ENCODE peak calls at places on chromosomes 13 and 19, in nine cellular contexts. F is BE2C; M is epithelial cell of proximal tubule; Y is uterus; I is CD8-positive, alpha-beta T cell; A is right cardiac atrium; L is CD8-positive, alpha-beta memory T cell; E is endodermal cell; S is AG09309. N is an unnamed sample.

GRCh38 chr19:32674959-32675719 is at the start of gene ANKRD27:
- DNase-seq in F (peak), S (peak), M (peak), I (peak), Y (peak), A (peak), L (peak), E (peak), N (peak)

GRCh38 chr13:35916186-35916585 is 215.0 kb downstream of the DCLK1 start:
- DNase-seq in M (no peak), I (no peak), S (no peak), E (no peak), Y (no peak), A (no peak), L (no peak), F (no peak), N (no peak)

GRCh38 chr19:12655546-12655945 is 11.0 kb downstream of the MAN2B1 start:
- DNase-seq in A (no peak), S (no peak), I (no peak), M (no peak), Y (no peak), F (no peak), L (no peak), E (no peak), N (no peak)

GRCh38 chr13:66665991-66666390 is 564.1 kb downstream of the PCDH9 start:
- DNase-seq in E (peak), F (peak), Y (no peak), I (no peak), L (no peak), A (peak), S (peak), M (peak), N (peak)

GRCh38 chr13:80742027-80742426 is 401.1 kb upstream of the SPRY2 start:
- DNase-seq in A (no peak), S (no peak), M (no peak), L (no peak), F (no peak), E (no peak), Y (no peak), I (no peak), N (no peak)

GRCh38 chr13:57044910-57045309 is 95.8 kb upstream of the PRR20A start:
- DNase-seq in M (no peak), I (no peak), S (no peak), F (no peak), L (no peak), Y (no peak), E (no peak), A (no peak), N (no peak)

GRCh38 chr19:6572217-6572616 is 18.7 kb downstream of the CD70 start:
- DNase-seq in F (no peak), S (no peak), I (no peak), A (peak), M (no peak), Y (no peak), E (no peak), L (no peak), N (no peak)

GRCh38 chr19:16026131-16026530 is 50.2 kb upstream of the TPM4 start:
- DNase-seq in Y (no peak), M (no peak), A (no peak), S (no peak), I (no peak), L (no peak), F (no peak), E (no peak), N (no peak)

GRCh38 chr19:41563847-41564514 is 12.0 kb upstream of the CEACAM21 start:
- DNase-seq in M (no peak), Y (no peak), E (no peak), L (peak), S (no peak), I (peak), F (no peak), A (no peak), N (no peak)

GRCh38 chr19:4567584-4568071 is 8.1 kb upstream of the SEMA6B start:
- DNase-seq in L (peak), A (peak), I (peak), Y (no peak), M (no peak), E (peak), F (peak), S (no peak), N (no peak)

GRCh38 chr13:30216111-30216510 is 91.2 kb downstream of the KATNAL1 start:
- DNase-seq in F (no peak), Y (no peak), I (no peak), E (peak), M (no peak), A (no peak), S (no peak), L (no peak), N (no peak)

GRCh38 chr13:83634601-83635000 is 247.7 kb downstream of the SLITRK1 start:
- DNase-seq in L (no peak), F (no peak), M (no peak), A (no peak), I (no peak), S (no peak), E (no peak), Y (no peak), N (no peak)

GRCh38 chr19:5036733-5037681 is 68.1 kb downstream of the KDM4B start:
- DNase-seq in S (no peak), F (peak), E (no peak), A (peak), Y (no peak), M (no peak), I (no peak), L (no peak), N (no peak)

GRCh38 chr19:38229585-38230073 is 5.6 kb upstream of the DPF1 start:
- DNase-seq in I (peak), S (peak), Y (no peak), F (peak), L (peak), E (peak), M (no peak), A (peak), N (no peak)

GRCh38 chr13:103547914-103548313 is 481.7 kb upstream of the SLC10A2 start:
- DNase-seq in A (no peak), S (no peak), I (no peak), E (no peak), Y (no peak), L (no peak), M (no peak), F (no peak), N (no peak)

GRCh38 chr13:49759503-49759902 is 33.0 kb downstream of the KPNA3 start:
- DNase-seq in F (no peak), E (no peak), M (no peak), Y (no peak), A (no peak), L (no peak), S (no peak), I (no peak), N (no peak)

GRCh38 chr19:15194938-15195337 is 5.9 kb downstream of the NOTCH3 start:
- DNase-seq in M (no peak), I (no peak), A (no peak), Y (no peak), L (no peak), S (peak), F (no peak), E (no peak), N (no peak)

GRCh38 chr13:39462456-39462855 is 140.5 kb downstream of the LHFPL6 start:
- DNase-seq in S (peak), M (no peak), E (no peak), L (no peak), A (no peak), Y (no peak), I (no peak), F (no peak), N (no peak)

GRCh38 chr19:58396691-58397532 is 1.5 kb downstream of the RNF225 start:
- DNase-seq in F (no peak), A (no peak), E (peak), I (no peak), L (no peak), Y (no peak), M (no peak), S (no peak), N (no peak)

GRCh38 chr19:30719189-30719990 is 347.2 kb downstream of the ZNF536 start:
- DNase-seq in S (no peak), M (no peak), I (no peak), E (peak), F (peak), A (peak), L (no peak), Y (peak), N (no peak)

GRCh38 chr13:51814825-51815650 is 11.1 kb upstream of the DHRS12 start:
- DNase-seq in E (peak), M (no peak), A (peak), L (peak), F (peak), Y (peak), S (no peak), I (peak), N (no peak)

GRCh38 chr19:8231073-8231604 is 22.0 kb downstream of the CERS4 start:
- DNase-seq in I (no peak), Y (no peak), A (no peak), F (no peak), E (no peak), M (no peak), L (no peak), S (no peak), N (no peak)

GRCh38 chr19:28785961-28786360 is 427.0 kb downstream of the UQCRFS1 start:
- DNase-seq in Y (no peak), S (no peak), A (no peak), E (peak), L (no peak), M (no peak), I (no peak), F (no peak), N (no peak)

GRCh38 chr13:39602614-39603366 is at the start of gene LHFPL6:
- DNase-seq in E (peak), L (no peak), I (peak), Y (peak), A (peak), M (no peak), F (peak), S (no peak), N (no peak)

GRCh38 chr13:113890758-113891480 is 27.0 kb upstream of the GAS6 start:
- DNase-seq in Y (no peak), F (no peak), E (no peak), M (no peak), S (no peak), I (no peak), A (no peak), L (no peak), N (no peak)

GRCh38 chr13:109836629-109837607 is 50.5 kb upstream of the IRS2 start:
- DNase-seq in A (no peak), M (peak), L (no peak), E (no peak), S (no peak), F (no peak), I (no peak), Y (no peak), N (peak)

GRCh38 chr19:39506944-39507714 is 7.8 kb upstream of the SELENOV start:
- DNase-seq in M (no peak), F (peak), Y (no peak), L (peak), E (peak), I (peak), A (peak), S (no peak), N (peak)
- H3K4me3 ChIP-seq in M (peak), F (peak), Y (peak), L (peak), E (peak), I (peak), A (peak), S (peak), N (peak)

GRCh38 chr19:11028146-11028545 is 61.1 kb upstream of the LDLR start:
- DNase-seq in E (no peak), A (no peak), I (no peak), F (no peak), L (no peak), Y (no peak), M (no peak), S (no peak), N (no peak)
- H3K4me3 ChIP-seq in E (no peak), A (no peak), I (no peak), F (no peak), L (no peak), Y (no peak), M (no peak), S (no peak), N (no peak)

DNA sequence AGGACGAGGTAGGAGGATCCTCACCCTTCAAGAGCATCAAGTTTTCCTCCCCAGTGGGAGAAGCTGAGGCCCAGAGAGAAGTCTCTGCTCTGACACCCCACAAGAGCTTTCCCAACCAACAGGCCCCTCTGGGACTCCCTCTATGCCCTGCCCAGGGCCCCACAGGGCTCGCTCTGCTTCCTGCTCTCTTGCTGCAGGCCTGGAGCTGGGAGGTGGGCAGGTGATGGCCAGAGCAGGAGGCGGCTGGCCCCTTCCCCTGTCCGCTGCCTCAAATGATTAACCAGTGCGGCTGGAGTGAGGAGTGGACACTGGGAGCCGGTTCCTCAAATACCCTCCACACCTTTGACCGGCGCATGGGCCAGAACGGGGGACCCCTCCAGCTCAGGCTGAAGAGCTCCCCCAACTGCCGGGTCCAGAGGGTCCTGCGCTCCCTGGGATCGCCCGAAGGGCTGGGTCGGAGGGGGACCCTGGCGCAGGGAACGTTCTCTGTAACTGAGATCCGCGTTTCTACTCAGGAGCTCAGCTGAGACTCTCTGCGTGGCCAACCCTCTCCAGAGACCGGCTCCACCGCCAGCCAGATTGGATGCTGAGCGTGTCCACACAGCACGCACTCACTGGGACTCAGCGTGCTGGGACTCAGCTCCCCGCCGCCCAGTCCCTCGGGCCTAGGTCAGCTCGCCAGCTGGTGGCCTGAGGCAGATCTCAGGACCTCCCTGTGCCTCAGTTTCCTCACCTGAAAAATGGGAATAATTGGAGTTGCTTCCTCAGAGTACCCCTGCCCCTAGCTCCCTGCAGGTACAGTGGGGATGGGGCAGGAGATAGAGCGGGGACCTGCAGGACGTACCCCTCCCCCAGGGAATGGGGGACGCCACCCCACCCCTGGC is 6.7 kb upstream of the ONECUT3 start:
- DNase-seq in L (no peak), Y (no peak), M (no peak), E (peak), I (no peak), A (no peak), F (no peak), S (no peak), N (no peak)
- H3K4me3 ChIP-seq in L (no peak), Y (no peak), M (no peak), E (no peak), I (no peak), A (no peak), F (no peak), S (no peak), N (no peak)

DNA sequence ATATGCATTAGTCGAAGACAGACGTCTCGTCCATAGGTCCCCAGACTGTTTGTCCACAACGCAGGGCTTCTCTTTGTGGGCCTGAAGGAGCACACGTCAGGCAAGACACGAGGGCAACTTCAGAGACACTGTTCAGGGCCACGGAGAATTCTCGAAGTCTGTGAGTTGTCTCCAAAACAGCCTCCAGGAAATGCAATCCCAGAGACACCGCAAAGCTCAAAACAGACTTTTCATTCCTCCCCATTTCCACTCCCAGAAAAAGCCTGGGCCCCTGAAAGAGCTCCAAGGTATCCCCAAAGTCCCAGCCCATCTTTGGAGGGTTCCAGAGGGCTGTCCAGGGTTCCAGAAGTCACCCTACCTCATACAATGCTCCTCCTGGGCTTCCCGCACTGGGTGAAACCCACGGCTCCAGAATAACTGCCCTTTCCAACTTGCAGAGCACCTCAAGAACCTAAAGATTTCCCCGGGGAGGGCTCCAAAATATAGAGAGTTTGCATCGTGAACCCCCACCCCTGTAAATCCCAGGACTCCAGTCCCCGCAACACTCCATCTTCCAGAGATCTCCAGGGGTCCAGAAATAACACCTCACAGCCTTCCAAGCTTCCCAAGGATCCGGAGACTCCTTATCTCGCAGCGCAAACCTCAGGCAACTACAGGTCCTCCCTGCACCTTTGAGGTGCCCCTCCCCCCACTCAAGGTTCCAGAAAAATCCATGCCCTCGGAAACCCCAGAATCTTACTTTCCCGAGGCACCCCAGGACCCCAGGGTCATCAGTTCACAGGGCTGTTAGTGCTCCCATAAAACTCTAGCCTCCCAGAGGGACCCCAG is 690 bp upstream of the FTL start:
- DNase-seq in M (no peak), A (no peak), Y (no peak), I (no peak), E (no peak), S (no peak), L (no peak), F (no peak), N (no peak)
- H3K4me3 ChIP-seq in M (peak), A (peak), Y (peak), I (peak), E (peak), S (peak), L (peak), F (peak), N (no peak)

DNA sequence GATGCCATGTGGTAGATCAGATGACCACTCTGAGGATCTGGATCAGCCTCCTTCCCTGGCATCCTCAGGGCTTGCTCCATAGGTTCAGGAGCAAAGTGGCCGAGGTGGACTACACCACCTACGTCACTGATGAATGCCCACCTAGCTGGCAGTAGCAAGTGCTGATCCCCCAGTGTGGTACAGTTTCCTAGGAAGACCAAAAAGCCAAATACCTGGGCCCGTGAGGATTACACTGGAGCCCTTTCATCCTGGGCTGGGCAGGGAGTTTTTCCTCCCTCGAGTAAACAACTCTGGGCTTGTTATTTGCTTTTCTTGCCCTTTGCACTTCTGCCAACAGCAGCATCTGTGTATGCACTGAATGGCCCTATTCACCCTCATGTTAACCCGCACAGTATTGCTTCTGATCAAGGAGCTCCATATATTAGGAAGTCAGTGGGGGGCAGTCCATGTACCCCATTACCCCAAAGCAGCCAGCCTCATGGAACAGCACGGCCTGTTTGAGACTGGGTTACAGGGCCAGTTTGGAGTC is 3.3 kb upstream of the MYADM start:
- DNase-seq in E (no peak), A (no peak), M (no peak), Y (no peak), I (no peak), F (no peak), S (no peak), L (no peak), N (no peak)
- H3K4me3 ChIP-seq in E (no peak), A (no peak), M (no peak), Y (no peak), I (no peak), F (no peak), S (no peak), L (no peak), N (no peak)

DNA sequence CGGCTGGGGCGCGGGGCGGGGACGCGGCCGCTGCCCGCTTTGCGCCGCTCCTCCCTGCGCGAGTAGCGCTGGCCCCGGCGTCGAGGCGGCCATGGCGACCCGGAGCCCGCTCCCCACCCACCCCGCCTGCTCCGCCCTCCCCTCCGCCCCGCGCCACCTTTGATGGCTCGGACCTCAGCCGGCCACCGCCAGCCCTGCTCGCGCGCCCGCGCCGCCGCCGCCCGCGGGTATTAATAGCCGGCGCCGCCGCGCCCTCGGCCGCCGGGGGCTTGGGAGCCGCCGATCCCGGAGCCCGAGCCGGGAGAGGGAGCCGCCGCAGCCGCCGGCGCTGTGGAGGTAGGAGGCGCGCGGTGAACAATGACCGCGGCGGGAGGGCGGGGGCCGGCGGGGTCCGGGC is 261 bp downstream of the FARP1 start:
- DNase-seq in F (no peak), E (peak), A (peak), Y (peak), I (no peak), M (no peak), L (no peak), S (no peak), N (no peak)
- H3K4me3 ChIP-seq in F (peak), E (peak), A (peak), Y (peak), I (no peak), M (peak), L (no peak), S (peak), N (peak)

GRCh38 chr13:93397619-93398018 is 171.0 kb downstream of the GPC6 start:
- DNase-seq in A (no peak), S (no peak), Y (no peak), E (no peak), M (no peak), I (no peak), F (no peak), L (no peak), N (no peak)
- H3K4me3 ChIP-seq in A (no peak), S (no peak), Y (no peak), E (no peak), M (no peak), I (no peak), F (no peak), L (no peak), N (no peak)